ENCODE peak calls at places on chromosome 11, in four cellular contexts. W is bronchial epithelial cell, K is mucosa of descending colon, H is cardiac fibroblast. Y is an unnamed sample.

GRCh38 chr11:77127969-77128691 is at the start of gene MYO7A:
- DNase-seq in W (no peak), K (peak), H (peak), Y (peak)

GRCh38 chr11:57251491-57252104 is 14.5 kb upstream of the APLNR start:
- DNase-seq in W (no peak), K (no peak), H (peak), Y (no peak)

GRCh38 chr11:12005061-12005460 is 3.4 kb downstream of the DKK3 start:
- DNase-seq in W (no peak), K (no peak), H (no peak), Y (no peak)

GRCh38 chr11:10450451-10451398 is 4.3 kb upstream of the AMPD3 start:
- DNase-seq in W (peak), K (peak), H (no peak), Y (peak)

GRCh38 chr11:34654491-34655334 is 33.8 kb downstream of the EHF start:
- DNase-seq in W (peak), K (no peak), H (peak), Y (no peak)

GRCh38 chr11:77191429-77191822 is 63.4 kb downstream of the MYO7A start:
- DNase-seq in W (peak), K (no peak), H (no peak), Y (peak)

GRCh38 chr11:17544181-17544622 is at the start of gene USH1C:
- DNase-seq in W (no peak), K (peak), H (no peak), Y (peak)

GRCh38 chr11:128492461-128492860 is 94.9 kb downstream of the ETS1 start:
- DNase-seq in W (peak), K (no peak), H (peak), Y (no peak)

GRCh38 chr11:13720940-13721339 is 52.5 kb downstream of the FAR1 start:
- DNase-seq in W (peak), K (no peak), H (no peak), Y (no peak)

GRCh38 chr11:27699242-27699925 is 871 bp downstream of the BDNF start:
- DNase-seq in W (peak), K (no peak), H (peak), Y (no peak)

GRCh38 chr11:110186456-110186855 is 93.3 kb downstream of the ZC3H12C start:
- DNase-seq in W (no peak), K (no peak), H (no peak), Y (no peak)

GRCh38 chr11:113553905-113554304 is 78.7 kb upstream of the DRD2 start:
- DNase-seq in W (no peak), K (no peak), H (no peak), Y (no peak)
- TF ChIP-seq CTCF in W (no peak), K (no peak), H (peak), Y (no peak)

GRCh38 chr11:98230678-98231077 is 790.1 kb upstream of the CNTN5 start:
- DNase-seq in W (no peak), K (no peak), H (no peak), Y (no peak)

GRCh38 chr11:98227266-98227665 is 793.5 kb upstream of the CNTN5 start:
- DNase-seq in W (no peak), K (no peak), H (peak), Y (no peak)
- TF ChIP-seq CTCF in W (no peak), K (no peak), H (no peak), Y (no peak)

GRCh38 chr11:92225563-92226308 is 1.1 kb downstream of the FAT3 start:
- DNase-seq in W (no peak), K (no peak), H (no peak), Y (peak)
- TF ChIP-seq CTCF in W (no peak), K (no peak), H (no peak), Y (no peak)

GRCh38 chr11:74683279-74683871 is 47.9 kb downstream of the CHRDL2 start:
- DNase-seq in W (no peak), K (peak), H (peak), Y (peak)
- TF ChIP-seq CTCF in W (peak), K (no peak), H (peak), Y (peak)

GRCh38 chr11:2837096-2837601 is 48.4 kb downstream of the CDKN1C start:
- DNase-seq in W (peak), K (peak), H (peak), Y (peak)
- TF ChIP-seq CTCF in W (peak), K (no peak), H (peak), Y (no peak)

GRCh38 chr11:91851908-91852307 is 372.7 kb upstream of the FAT3 start:
- DNase-seq in W (no peak), K (no peak), H (no peak), Y (no peak)

GRCh38 chr11:91850533-91851305 is 373.9 kb upstream of the FAT3 start:
- DNase-seq in W (no peak), K (no peak), H (no peak), Y (no peak)

GRCh38 chr11:91846664-91847063 is 378.0 kb upstream of the FAT3 start:
- DNase-seq in W (no peak), K (no peak), H (no peak), Y (no peak)

GRCh38 chr11:91846002-91846401 is 378.6 kb upstream of the FAT3 start:
- DNase-seq in W (no peak), K (no peak), H (no peak), Y (no peak)
- TF ChIP-seq CTCF in W (no peak), K (no peak), H (no peak), Y (no peak)

GRCh38 chr11:83720675-83721074 is 434.5 kb upstream of the CCDC90B start:
- DNase-seq in W (no peak), K (no peak), H (no peak), Y (no peak)

GRCh38 chr11:83724704-83725114 is 438.5 kb upstream of the CCDC90B start:
- DNase-seq in W (peak), K (no peak), H (peak), Y (no peak)

GRCh38 chr11:83721286-83721685 is 435.1 kb upstream of the CCDC90B start:
- DNase-seq in W (peak), K (no peak), H (no peak), Y (no peak)

GRCh38 chr11:83725161-83725560 is 439.0 kb upstream of the CCDC90B start:
- DNase-seq in W (no peak), K (no peak), H (no peak), Y (no peak)

GRCh38 chr11:83722392-83722791 is 436.2 kb upstream of the CCDC90B start:
- DNase-seq in W (no peak), K (no peak), H (no peak), Y (no peak)
- TF ChIP-seq CTCF in W (no peak), K (no peak), H (no peak), Y (no peak)

DNA sequence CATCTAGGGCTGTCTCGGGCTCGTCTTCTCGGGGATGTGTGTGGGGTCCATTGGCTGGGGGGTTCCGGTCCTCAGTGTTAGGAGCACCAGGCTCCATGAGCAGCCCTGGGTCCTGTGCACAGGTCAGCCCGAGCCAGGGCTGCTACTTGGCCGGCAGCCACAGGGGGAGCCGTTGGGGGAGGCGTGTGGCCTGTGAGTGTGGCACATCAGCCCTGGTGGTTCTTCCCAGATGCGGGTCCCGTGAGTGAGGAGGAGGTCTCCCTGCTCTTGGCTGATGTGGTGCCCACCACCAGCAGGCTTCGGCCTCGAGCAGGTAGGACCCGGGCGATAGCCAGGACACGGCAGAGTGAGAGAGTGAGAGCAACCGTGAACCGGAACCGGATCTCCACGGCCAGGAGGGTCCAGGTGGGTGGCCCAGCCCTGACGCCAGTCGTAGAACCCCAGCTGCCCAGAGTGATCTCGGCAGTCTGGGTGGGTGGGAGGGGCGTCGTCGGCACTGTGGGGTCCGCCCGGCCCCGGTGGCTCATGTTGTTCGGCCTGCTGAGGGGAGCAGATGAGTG is 18.5 kb downstream of the IRF7 start:
- DNase-seq in W (no peak), K (no peak), H (no peak), Y (no peak)
- TF ChIP-seq CTCF in W (no peak), K (no peak), H (peak), Y (no peak)

GRCh38 chr11:64185323-64186204 is at the start of gene STIP1:
- DNase-seq in W (peak), K (peak), H (peak), Y (peak)
- TF ChIP-seq CTCF in W (peak), K (peak), H (peak), Y (peak)

Y was measured in kidney.